ENCODE peak calls at places on chromosomes 11 and 22, in four cellular contexts. W is dermis blood vessel endothelial cell, F is fibroblast of pulmonary artery, N is ELF-1. K is an unnamed sample.

GRCh38 chr22:35739642-35740041 is 22.0 kb downstream of the APOL5 start:
- DNase-seq in W (peak; percentile 10), F (no peak), N (peak; percentile 27), K (no peak)

GRCh38 chr22:25563757-25564319 is 637 bp upstream of the GRK3 start:
- DNase-seq in W (no peak), F (no peak), N (no peak), K (no peak)

GRCh38 chr11:44290206-44290605 is 19.7 kb downstream of the ALX4 start:
- DNase-seq in W (peak; percentile 15), F (no peak), N (no peak), K (no peak)

GRCh38 chr11:27718346-27718852 is 18.1 kb upstream of the BDNF start:
- DNase-seq in W (peak; percentile 59), F (peak; percentile 86), N (no peak), K (no peak)

GRCh38 chr11:126655807-126656128 is 300.3 kb downstream of the ST3GAL4 start:
- DNase-seq in W (no peak), F (no peak), N (no peak), K (no peak)

GRCh38 chr11:83971063-83971462 is 684.9 kb upstream of the CCDC90B start:
- DNase-seq in W (no peak), F (peak; percentile 7), N (no peak), K (no peak)

GRCh38 chr22:46085831-46086576 is 64.3 kb upstream of the PPARA start:
- DNase-seq in W (peak; percentile 30), F (peak; percentile 51), N (no peak), K (no peak)

GRCh38 chr11:59557940-59558643 is 46.8 kb downstream of the OR4D9 start:
- DNase-seq in W (no peak), F (no peak), N (no peak), K (no peak)

GRCh38 chr11:111976614-111977140 is 39.5 kb downstream of the DIXDC1 start:
- DNase-seq in W (peak; percentile 18), F (no peak), N (peak; percentile 55), K (no peak)

GRCh38 chr11:66951135-66951534 is 7.0 kb downstream of the PC start:
- DNase-seq in W (no peak), F (no peak), N (peak; percentile 54), K (no peak)

GRCh38 chr22:47259990-47260389 is 497.5 kb downstream of the TBC1D22A start:
- DNase-seq in W (no peak), F (no peak), N (no peak), K (no peak)

GRCh38 chr11:8389034-8389996 is 125.6 kb upstream of the LMO1 start:
- DNase-seq in W (no peak), F (no peak), N (peak; percentile 27), K (no peak)

GRCh38 chr11:28618426-28618825 is 510.2 kb downstream of the METTL15 start:
- DNase-seq in W (peak; percentile 31), F (peak; percentile 41), N (no peak), K (no peak)

GRCh38 chr22:35191412-35191811 is 65.9 kb upstream of the HMGXB4 start:
- DNase-seq in W (peak; percentile 67), F (peak; percentile 15), N (no peak), K (no peak)

GRCh38 chr11:748007-748359 is 719 bp downstream of the TALDO1 start:
- DNase-seq in W (peak; percentile 37), F (no peak), N (no peak), K (no peak)

GRCh38 chr11:69874178-69874983 is 55.2 kb upstream of the FGF3 start:
- DNase-seq in W (no peak), F (no peak), N (no peak), K (no peak)

GRCh38 chr22:38327805-38328204 is 10.6 kb upstream of the CSNK1E start:
- DNase-seq in W (peak; percentile 66), F (no peak), N (no peak), K (no peak)

GRCh38 chr11:123377355-123377754 is 52.7 kb upstream of the GRAMD1B start:
- DNase-seq in W (no peak), F (no peak), N (peak; percentile 71), K (no peak)

GRCh38 chr22:40922484-40923303 is 28.5 kb upstream of the RBX1 start:
- DNase-seq in W (peak; percentile 84), F (peak; percentile 84), N (peak; percentile 6), K (peak; percentile 48)

GRCh38 chr11:13997881-13998280 is 35.4 kb downstream of the SPON1 start:
- DNase-seq in W (no peak), F (no peak), N (no peak), K (no peak)

GRCh38 chr11:87194985-87195820 is 157.5 kb downstream of the TMEM135 start:
- DNase-seq in W (no peak), F (no peak), N (no peak), K (no peak)

GRCh38 chr11:113282898-113283297 is 31.5 kb upstream of the TTC12 start:
- DNase-seq in W (no peak), F (no peak), N (no peak), K (no peak)

GRCh38 chr11:86360775-86361395 is 13.8 kb upstream of the CCDC81 start:
- DNase-seq in W (peak; percentile 70), F (peak; percentile 70), N (peak; percentile 8), K (no peak)

GRCh38 chr22:44042822-44043221 is 18.7 kb downstream of the PARVB start:
- DNase-seq in W (no peak), F (no peak), N (no peak), K (no peak)

GRCh38 chr11:66013762-66014100 is 1.9 kb downstream of the CST6 start:
- DNase-seq in W (no peak), F (no peak), N (no peak), K (no peak)

GRCh38 chr11:95095858-95096587 is 6.4 kb downstream of the ENDOD1 start:
- DNase-seq in W (peak; percentile 45), F (peak; percentile 54), N (no peak), K (no peak)

GRCh38 chr11:35464308-35464707 is 45.0 kb upstream of the SLC1A2 start:
- DNase-seq in W (no peak), F (no peak), N (no peak), K (no peak)

GRCh38 chr11:126485021-126485781 is 129.7 kb downstream of the ST3GAL4 start:
- DNase-seq in W (peak; percentile 26), F (peak; percentile 35), N (no peak), K (no peak)